ENCODE peak calls at places on chromosomes 6 and 20, in five cellular contexts. One of them, this sample, is unnamed.
A peak's percentile ranks its signal among the peaks of the same experiment; 100 is the strongest.

GRCh38 chr20:1330075-1330830 is 1.3 kb upstream of the SDCBP2 start:
- DNase-seq in nephron progenitor cell: no peak
- DNase-seq in astrocyte of the spinal cord: no peak
- DNase-seq in heart left ventricle: peak; percentile 89
- DNase-seq in mammary epithelial cell: no peak
- DNase-seq in this sample: peak; percentile 23

GRCh38 chr20:25527949-25528348 is 57.4 kb downstream of the NINL start:
- DNase-seq in heart left ventricle: no peak
- DNase-seq in mammary epithelial cell: no peak
- DNase-seq in nephron progenitor cell: no peak
- DNase-seq in astrocyte of the spinal cord: no peak
- DNase-seq in this sample: no peak

GRCh38 chr20:51447097-51447764 is 95.3 kb downstream of the NFATC2 start:
- DNase-seq in mammary epithelial cell: peak; percentile 88
- DNase-seq in heart left ventricle: peak; percentile 74
- DNase-seq in astrocyte of the spinal cord: peak; percentile 95
- DNase-seq in nephron progenitor cell: no peak
- DNase-seq in this sample: no peak

GRCh38 chr6:44100088-44100550 is 27.1 kb downstream of the MRPL14 start:
- DNase-seq in heart left ventricle: no peak
- DNase-seq in astrocyte of the spinal cord: peak; percentile 22
- DNase-seq in mammary epithelial cell: no peak
- DNase-seq in nephron progenitor cell: no peak
- DNase-seq in this sample: no peak

GRCh38 chr20:56554869-56555268 is 21.8 kb downstream of the FAM209B start:
- DNase-seq in heart left ventricle: peak; percentile 71
- DNase-seq in nephron progenitor cell: no peak
- DNase-seq in astrocyte of the spinal cord: peak; percentile 97
- DNase-seq in mammary epithelial cell: peak; percentile 95
- DNase-seq in this sample: no peak

GRCh38 chr20:41058007-41058673 is 29.5 kb downstream of the TOP1 start:
- DNase-seq in mammary epithelial cell: peak; percentile 64
- DNase-seq in nephron progenitor cell: no peak
- DNase-seq in heart left ventricle: no peak
- DNase-seq in astrocyte of the spinal cord: peak; percentile 79
- DNase-seq in this sample: no peak

GRCh38 chr6:157273756-157274088 is 49.6 kb downstream of the TMEM242 start:
- DNase-seq in heart left ventricle: peak; percentile 53
- DNase-seq in astrocyte of the spinal cord: peak; percentile 13
- DNase-seq in nephron progenitor cell: peak; percentile 58
- DNase-seq in mammary epithelial cell: no peak
- DNase-seq in this sample: peak; percentile 74

GRCh38 chr6:16764188-16764950 is 3.1 kb upstream of the ATXN1 start:
- DNase-seq in heart left ventricle: no peak
- DNase-seq in astrocyte of the spinal cord: peak; percentile 78
- DNase-seq in mammary epithelial cell: peak; percentile 17
- DNase-seq in nephron progenitor cell: no peak
- DNase-seq in this sample: no peak

GRCh38 chr6:20978176-20978614 is 443.9 kb downstream of the CDKAL1 start:
- DNase-seq in mammary epithelial cell: no peak
- DNase-seq in astrocyte of the spinal cord: peak; percentile 43
- DNase-seq in heart left ventricle: no peak
- DNase-seq in nephron progenitor cell: no peak
- DNase-seq in this sample: no peak

GRCh38 chr6:121849477-121849876 is 414.0 kb downstream of the GJA1 start:
- DNase-seq in nephron progenitor cell: peak; percentile 70
- DNase-seq in mammary epithelial cell: peak; percentile 48
- DNase-seq in astrocyte of the spinal cord: peak; percentile 76
- DNase-seq in heart left ventricle: peak; percentile 59
- DNase-seq in this sample: no peak

GRCh38 chr6:68572525-68572924 is 62.6 kb upstream of the ADGRB3 start:
- DNase-seq in nephron progenitor cell: peak; percentile 30
- DNase-seq in astrocyte of the spinal cord: peak; percentile 11
- DNase-seq in mammary epithelial cell: peak; percentile 1
- DNase-seq in heart left ventricle: no peak
- DNase-seq in this sample: no peak

GRCh38 chr6:108921547-108922331 is 73.5 kb downstream of the ARMC2 start:
- DNase-seq in heart left ventricle: no peak
- DNase-seq in astrocyte of the spinal cord: peak; percentile 76
- DNase-seq in nephron progenitor cell: peak; percentile 18
- DNase-seq in mammary epithelial cell: peak; percentile 56
- DNase-seq in this sample: no peak

GRCh38 chr6:138162947-138163569 is 1.3 kb downstream of the ARFGEF3 start:
- DNase-seq in nephron progenitor cell: no peak
- DNase-seq in heart left ventricle: no peak
- DNase-seq in astrocyte of the spinal cord: no peak
- DNase-seq in mammary epithelial cell: no peak
- DNase-seq in this sample: no peak

GRCh38 chr6:152673233-152673632 is 24.5 kb upstream of the MYCT1 start:
- DNase-seq in mammary epithelial cell: no peak
- DNase-seq in astrocyte of the spinal cord: no peak
- DNase-seq in heart left ventricle: no peak
- DNase-seq in nephron progenitor cell: no peak
- DNase-seq in this sample: no peak

GRCh38 chr6:148559848-148560433 is 186.9 kb upstream of the UST start:
- DNase-seq in nephron progenitor cell: peak; percentile 91
- DNase-seq in astrocyte of the spinal cord: peak; percentile 70
- DNase-seq in mammary epithelial cell: peak; percentile 35
- DNase-seq in heart left ventricle: peak; percentile 71
- DNase-seq in this sample: peak; percentile 74

GRCh38 chr20:40966103-40966502 is 62.5 kb upstream of the TOP1 start:
- DNase-seq in mammary epithelial cell: no peak
- DNase-seq in astrocyte of the spinal cord: no peak
- DNase-seq in heart left ventricle: no peak
- DNase-seq in nephron progenitor cell: peak; percentile 32
- DNase-seq in this sample: no peak

GRCh38 chr6:125944896-125945295 is 11.7 kb upstream of the HINT3 start:
- DNase-seq in heart left ventricle: no peak
- DNase-seq in nephron progenitor cell: no peak
- DNase-seq in astrocyte of the spinal cord: no peak
- DNase-seq in mammary epithelial cell: no peak
- DNase-seq in this sample: no peak

GRCh38 chr6:163588211-163588919 is 173.8 kb downstream of the QKI start:
- DNase-seq in heart left ventricle: no peak
- DNase-seq in nephron progenitor cell: no peak
- DNase-seq in mammary epithelial cell: peak; percentile 56
- DNase-seq in astrocyte of the spinal cord: peak; percentile 34
- DNase-seq in this sample: no peak

GRCh38 chr6:90123796-90124195 is 172.8 kb downstream of the BACH2 start:
- DNase-seq in heart left ventricle: no peak
- DNase-seq in astrocyte of the spinal cord: no peak
- DNase-seq in nephron progenitor cell: no peak
- DNase-seq in mammary epithelial cell: no peak
- DNase-seq in this sample: no peak

GRCh38 chr6:125863023-125863422 is 72.3 kb downstream of the NCOA7 start:
- DNase-seq in mammary epithelial cell: no peak
- DNase-seq in nephron progenitor cell: no peak
- DNase-seq in heart left ventricle: no peak
- DNase-seq in astrocyte of the spinal cord: no peak
- DNase-seq in this sample: no peak

GRCh38 chr20:9070304-9070703 is 1.4 kb downstream of the PLCB4 start:
- DNase-seq in mammary epithelial cell: no peak
- DNase-seq in nephron progenitor cell: no peak
- DNase-seq in astrocyte of the spinal cord: no peak
- DNase-seq in heart left ventricle: no peak
- DNase-seq in this sample: no peak

GRCh38 chr6:135008072-135008940 is 46.3 kb downstream of the HBS1L start:
- DNase-seq in mammary epithelial cell: no peak
- DNase-seq in astrocyte of the spinal cord: no peak
- DNase-seq in heart left ventricle: no peak
- DNase-seq in nephron progenitor cell: no peak
- DNase-seq in this sample: no peak
- TF ChIP-seq CTCF in mammary epithelial cell: no peak
- TF ChIP-seq CTCF in astrocyte of the spinal cord: no peak
- TF ChIP-seq CTCF in heart left ventricle: no peak
- TF ChIP-seq CTCF in nephron progenitor cell: no peak
- TF ChIP-seq CTCF in this sample: no peak

GRCh38 chr6:132780770-132781371 is 17.6 kb downstream of the SLC18B1 start:
- DNase-seq in mammary epithelial cell: peak; percentile 1
- DNase-seq in astrocyte of the spinal cord: peak; percentile 45
- DNase-seq in heart left ventricle: no peak
- DNase-seq in nephron progenitor cell: no peak
- DNase-seq in this sample: no peak
- TF ChIP-seq CTCF in mammary epithelial cell: peak; percentile 47
- TF ChIP-seq CTCF in astrocyte of the spinal cord: peak; percentile 59
- TF ChIP-seq CTCF in heart left ventricle: no peak
- TF ChIP-seq CTCF in nephron progenitor cell: peak; percentile 18
- TF ChIP-seq CTCF in this sample: no peak

GRCh38 chr6:36315921-36316320 is 20.8 kb downstream of the BNIP5 start:
- DNase-seq in mammary epithelial cell: no peak
- DNase-seq in nephron progenitor cell: no peak
- DNase-seq in astrocyte of the spinal cord: no peak
- DNase-seq in heart left ventricle: no peak
- DNase-seq in this sample: no peak

GRCh38 chr6:36314221-36315014 is 22.3 kb downstream of the BNIP5 start:
- DNase-seq in heart left ventricle: no peak
- DNase-seq in astrocyte of the spinal cord: no peak
- DNase-seq in nephron progenitor cell: no peak
- DNase-seq in mammary epithelial cell: peak; percentile 79
- DNase-seq in this sample: no peak

GRCh38 chr6:36309900-36310299 is 26.8 kb downstream of the BNIP5 start:
- DNase-seq in astrocyte of the spinal cord: no peak
- DNase-seq in nephron progenitor cell: no peak
- DNase-seq in mammary epithelial cell: no peak
- DNase-seq in heart left ventricle: no peak
- DNase-seq in this sample: no peak

GRCh38 chr6:36313628-36313895 is 23.1 kb downstream of the BNIP5 start:
- DNase-seq in mammary epithelial cell: no peak
- DNase-seq in astrocyte of the spinal cord: no peak
- DNase-seq in nephron progenitor cell: no peak
- DNase-seq in heart left ventricle: no peak
- DNase-seq in this sample: no peak

GRCh38 chr6:36312854-36313627 is 23.6 kb downstream of the BNIP5 start:
- DNase-seq in astrocyte of the spinal cord: no peak
- DNase-seq in heart left ventricle: no peak
- DNase-seq in nephron progenitor cell: no peak
- DNase-seq in mammary epithelial cell: no peak
- DNase-seq in this sample: no peak
- TF ChIP-seq CTCF in astrocyte of the spinal cord: no peak
- TF ChIP-seq CTCF in heart left ventricle: no peak
- TF ChIP-seq CTCF in nephron progenitor cell: no peak
- TF ChIP-seq CTCF in mammary epithelial cell: no peak
- TF ChIP-seq CTCF in this sample: no peak

GRCh38 chr20:17811605-17811965 is 111.8 kb downstream of the BANF2 start:
- DNase-seq in mammary epithelial cell: no peak
- DNase-seq in heart left ventricle: no peak
- DNase-seq in astrocyte of the spinal cord: no peak
- DNase-seq in nephron progenitor cell: no peak
- DNase-seq in this sample: no peak
- TF ChIP-seq CTCF in mammary epithelial cell: no peak
- TF ChIP-seq CTCF in heart left ventricle: no peak
- TF ChIP-seq CTCF in astrocyte of the spinal cord: no peak
- TF ChIP-seq CTCF in nephron progenitor cell: no peak
- TF ChIP-seq CTCF in this sample: no peak

DNA sequence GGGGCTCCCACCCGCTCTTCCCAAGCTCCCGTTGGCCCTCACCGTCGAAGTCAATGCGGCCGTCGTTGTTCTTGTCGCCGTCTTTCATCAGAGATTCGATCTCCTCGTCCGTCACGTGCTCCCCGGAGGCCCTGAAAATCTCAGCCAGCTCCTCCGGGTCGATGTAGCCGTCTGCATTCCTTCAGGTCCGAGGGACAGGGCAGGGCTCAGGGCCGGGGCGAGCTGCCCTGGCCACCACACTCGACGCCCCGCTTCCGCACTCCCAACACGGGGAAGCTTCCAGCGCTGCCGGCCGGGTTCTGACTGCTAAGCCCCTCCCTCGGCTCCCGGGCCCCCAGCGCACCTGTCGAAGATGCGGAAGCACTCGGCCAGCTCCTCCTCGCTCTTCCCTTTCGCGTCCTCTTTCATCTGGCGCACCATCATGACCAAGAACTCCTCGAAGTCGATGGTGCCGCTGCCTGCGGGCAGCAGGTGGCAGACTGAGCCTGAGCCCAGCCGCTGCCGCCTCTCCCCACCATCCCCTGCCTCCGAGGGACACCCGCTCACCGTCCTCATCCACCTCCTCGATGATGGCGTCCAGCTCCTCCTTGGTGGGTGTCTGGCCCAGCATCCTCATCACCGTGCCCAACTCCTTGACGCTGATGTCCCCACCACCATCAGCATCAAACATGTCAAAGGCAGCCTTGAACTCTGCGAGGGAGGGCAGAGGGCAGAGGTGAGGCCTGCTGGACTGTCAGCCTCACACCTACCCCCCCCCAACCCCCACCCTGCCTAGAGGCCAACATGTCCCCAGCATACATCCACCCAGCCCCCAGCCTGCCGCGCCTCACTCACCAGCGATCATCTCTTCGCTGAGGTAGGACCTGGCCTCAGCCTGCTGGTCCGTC is 2.9 kb downstream of the TNNC2 start:
- DNase-seq in heart left ventricle: peak; percentile 53
- DNase-seq in astrocyte of the spinal cord: peak; percentile 39
- DNase-seq in mammary epithelial cell: peak; percentile 37
- DNase-seq in nephron progenitor cell: peak; percentile 25
- DNase-seq in this sample: peak; percentile 48
- TF ChIP-seq CTCF in heart left ventricle: peak; percentile 32
- TF ChIP-seq CTCF in astrocyte of the spinal cord: peak; percentile 64
- TF ChIP-seq CTCF in mammary epithelial cell: peak; percentile 61
- TF ChIP-seq CTCF in nephron progenitor cell: no peak
- TF ChIP-seq CTCF in this sample: no peak

GRCh38 chr20:53186630-53187029 is 214.5 kb downstream of the TSHZ2 start:
- DNase-seq in astrocyte of the spinal cord: no peak
- DNase-seq in nephron progenitor cell: peak; percentile 11
- DNase-seq in mammary epithelial cell: no peak
- DNase-seq in heart left ventricle: no peak
- DNase-seq in this sample: no peak
- TF ChIP-seq CTCF in astrocyte of the spinal cord: no peak
- TF ChIP-seq CTCF in nephron progenitor cell: peak; percentile 12
- TF ChIP-seq CTCF in mammary epithelial cell: no peak
- TF ChIP-seq CTCF in heart left ventricle: no peak
- TF ChIP-seq CTCF in this sample: no peak

GRCh38 chr6:143027058-143027457 is 33.6 kb upstream of the AIG1 start:
- DNase-seq in mammary epithelial cell: no peak
- DNase-seq in nephron progenitor cell: peak; percentile 20
- DNase-seq in heart left ventricle: peak; percentile 37
- DNase-seq in astrocyte of the spinal cord: peak; percentile 19
- DNase-seq in this sample: peak; percentile 26
- TF ChIP-seq CTCF in mammary epithelial cell: peak; percentile 55
- TF ChIP-seq CTCF in nephron progenitor cell: peak; percentile 38
- TF ChIP-seq CTCF in heart left ventricle: peak; percentile 64
- TF ChIP-seq CTCF in astrocyte of the spinal cord: peak; percentile 61
- TF ChIP-seq CTCF in this sample: no peak